ENCODE peak calls at places on chromosomes 2 and 18, in four cellular contexts. Y is body of pancreas, I is cardiac fibroblast, S is astrocyte of the spinal cord. X is an unnamed sample.

GRCh38 chr2:163210430-163210918 is 371.9 kb upstream of the KCNH7 start:
- DNase-seq in Y (no peak), I (peak), S (peak), X (peak)

GRCh38 chr18:31490838-31491237 is 7.1 kb upstream of the DSG2 start:
- DNase-seq in Y (no peak), I (no peak), S (no peak), X (no peak)

GRCh38 chr2:223746611-223747010 is 90.8 kb downstream of the AP1S3 start:
- DNase-seq in Y (no peak), I (no peak), S (no peak), X (no peak)

GRCh38 chr2:71687412-71687811 is 234.1 kb downstream of the DYSF start:
- DNase-seq in Y (no peak), I (no peak), S (no peak), X (no peak)

GRCh38 chr2:156456616-156457015 is 20.4 kb downstream of the GPD2 start:
- DNase-seq in Y (no peak), I (no peak), S (peak), X (no peak)

GRCh38 chr2:118850901-118851268 is 3.4 kb upstream of the EN1 start:
- DNase-seq in Y (no peak), I (no peak), S (no peak), X (no peak)

GRCh38 chr18:58270396-58270795 is 226.4 kb downstream of the NEDD4L start:
- DNase-seq in Y (no peak), I (no peak), S (no peak), X (no peak)

GRCh38 chr2:159228006-159228655 is 58.4 kb downstream of the WDSUB1 start:
- DNase-seq in Y (no peak), I (no peak), S (peak), X (no peak)

GRCh38 chr2:47682231-47682749 is 100.7 kb upstream of the MSH6 start:
- DNase-seq in Y (no peak), I (no peak), S (no peak), X (no peak)

GRCh38 chr2:53896864-53897263 is 37.1 kb upstream of the GPR75 start:
- DNase-seq in Y (no peak), I (peak), S (peak), X (peak)

GRCh38 chr2:9430316-9431293 is 7.2 kb downstream of the CPSF3 start:
- DNase-seq in Y (no peak), I (peak), S (peak), X (no peak)

GRCh38 chr2:220847006-220847405 is 725.1 kb downstream of the EPHA4 start:
- DNase-seq in Y (no peak), I (peak), S (peak), X (peak)

GRCh38 chr2:128452536-128453530 is 134.2 kb upstream of the HS6ST1 start:
- DNase-seq in Y (peak), I (no peak), S (no peak), X (no peak)

DNA sequence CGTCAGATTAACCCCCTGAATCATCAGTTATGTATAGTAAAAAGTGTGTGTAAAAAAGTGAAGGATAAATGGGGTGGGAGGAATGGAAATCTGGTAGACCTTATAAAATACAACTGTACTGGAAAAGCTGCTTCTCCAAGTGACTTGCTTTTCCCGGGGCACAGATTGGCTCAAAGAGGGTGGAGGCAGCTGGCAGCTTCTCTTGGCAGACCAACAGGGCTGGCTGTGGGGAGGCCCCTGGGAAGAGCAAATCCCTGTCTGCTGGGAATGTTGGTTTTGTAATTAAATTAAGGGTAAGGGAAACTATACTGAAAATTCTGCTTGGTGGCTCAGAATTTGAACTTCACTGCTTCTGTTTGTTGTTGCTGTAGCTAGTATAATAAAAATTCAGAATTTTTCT is 154.2 kb upstream of the DLX2 start:
- DNase-seq in Y (no peak), I (no peak), S (no peak), X (no peak)
- H3K4me3 ChIP-seq in Y (no peak), I (no peak), S (no peak), X (no peak)

GRCh38 chr2:200150411-200151086 is 155.9 kb upstream of the SPATS2L start:
- DNase-seq in Y (no peak), I (no peak), S (no peak), X (no peak)

GRCh38 chr2:200147371-200147770 is 159.1 kb upstream of the SPATS2L start:
- DNase-seq in Y (no peak), I (no peak), S (no peak), X (no peak)

GRCh38 chr2:200144571-200144970 is 161.9 kb upstream of the SPATS2L start:
- DNase-seq in Y (no peak), I (no peak), S (no peak), X (no peak)

DNA sequence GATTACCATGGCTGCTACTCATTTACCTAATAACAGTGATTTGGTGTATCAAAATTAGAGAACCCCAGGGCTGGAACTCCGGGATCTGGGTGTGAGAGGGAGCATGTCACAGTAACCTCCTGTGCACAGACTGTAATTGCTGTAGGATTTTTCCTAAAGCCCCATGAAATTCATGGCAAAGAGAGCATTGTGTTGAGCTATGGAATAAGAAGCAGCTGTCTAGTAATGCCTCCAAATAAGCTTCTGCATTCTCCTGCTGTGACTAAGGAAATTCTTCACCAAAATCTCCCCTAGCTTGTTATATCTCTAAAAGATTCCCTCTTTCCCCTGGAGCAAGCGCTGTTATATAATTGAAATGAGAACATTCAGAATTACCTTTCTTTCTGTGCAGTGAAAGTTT is 158.1 kb upstream of the SPATS2L start:
- DNase-seq in Y (no peak), I (no peak), S (no peak), X (no peak)
- H3K4me3 ChIP-seq in Y (no peak), I (no peak), S (no peak), X (no peak)

GRCh38 chr18:63979409-63979908 is 9.6 kb downstream of the SERPINB8 start:
- DNase-seq in Y (peak), I (peak), S (peak), X (no peak)

GRCh38 chr18:63981719-63982118 is 11.8 kb downstream of the SERPINB8 start:
- DNase-seq in Y (no peak), I (no peak), S (no peak), X (no peak)

GRCh38 chr18:63982361-63982760 is 12.5 kb downstream of the SERPINB8 start:
- DNase-seq in Y (no peak), I (no peak), S (no peak), X (no peak)

GRCh38 chr18:63980896-63981454 is 11.1 kb downstream of the SERPINB8 start:
- DNase-seq in Y (no peak), I (no peak), S (no peak), X (no peak)

GRCh38 chr18:63980027-63980426 is 10.1 kb downstream of the SERPINB8 start:
- DNase-seq in Y (no peak), I (no peak), S (no peak), X (no peak)
- H3K4me3 ChIP-seq in Y (no peak), I (no peak), S (no peak), X (no peak)

DNA sequence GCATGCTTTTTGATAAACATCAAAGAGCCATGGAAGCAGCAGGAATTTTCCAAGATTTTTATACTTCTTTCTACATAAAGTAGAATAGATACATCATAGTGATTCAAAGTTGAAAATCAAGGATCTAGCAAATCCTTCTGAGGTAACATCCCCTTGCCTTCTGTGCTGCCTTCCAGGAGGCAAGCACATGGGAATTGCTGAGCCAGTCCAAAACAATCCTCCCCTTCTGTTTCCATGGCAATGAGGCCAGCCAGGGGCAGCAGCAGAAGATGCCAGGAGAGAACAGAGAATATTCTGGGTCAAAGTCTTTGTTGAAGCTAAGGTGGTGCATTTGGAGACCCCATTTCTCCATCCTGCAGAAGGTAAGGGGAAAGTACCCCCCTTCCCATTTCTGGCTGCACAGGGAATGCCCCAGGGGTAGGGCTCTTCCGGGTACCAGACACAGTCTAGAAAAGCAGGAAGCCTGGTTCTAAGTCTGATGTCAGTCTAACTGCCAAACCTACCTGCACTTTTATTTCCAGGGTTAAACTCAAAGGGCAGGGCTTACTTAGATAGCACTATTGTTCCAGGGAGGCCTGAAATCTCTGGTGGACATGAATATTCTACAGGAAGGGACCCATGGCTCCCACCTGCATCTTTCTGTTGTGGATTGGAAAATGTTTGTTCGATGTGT is 22.1 kb downstream of the CENPA start:
- DNase-seq in Y (no peak), I (peak), S (no peak), X (peak)
- H3K4me3 ChIP-seq in Y (no peak), I (no peak), S (no peak), X (no peak)

GRCh38 chr2:161415041-161415440 is 1.1 kb upstream of the TBR1 start:
- DNase-seq in Y (no peak), I (no peak), S (no peak), X (no peak)
- H3K4me3 ChIP-seq in Y (no peak), I (peak), S (peak), X (peak)

DNA sequence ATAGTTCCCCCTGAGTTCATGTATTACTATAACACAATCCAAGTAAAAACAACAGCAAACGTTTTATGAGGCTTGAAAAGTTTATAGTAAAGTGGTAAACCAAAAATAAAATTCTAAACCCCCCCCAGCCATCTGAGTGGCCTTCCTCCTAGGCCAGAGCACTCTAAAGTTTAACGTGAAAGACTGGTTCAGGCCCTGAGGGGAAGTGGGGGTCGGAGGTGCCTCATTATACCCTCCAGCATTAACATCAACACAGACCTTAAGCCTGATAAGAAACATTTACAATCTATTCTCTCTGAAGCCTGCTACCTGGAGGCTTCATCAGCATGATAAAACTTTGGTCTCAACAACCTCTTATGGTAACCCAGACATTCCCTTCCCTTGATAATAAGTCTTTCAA is 29.0 kb upstream of the CNGA3 start:
- DNase-seq in Y (no peak), I (no peak), S (no peak), X (no peak)
- H3K4me3 ChIP-seq in Y (no peak), I (no peak), S (no peak), X (no peak)